ENCODE peak calls at places on chromosome 10, in five cellular contexts. L, X, S, E and B are unnamed samples.

GRCh38 chr10:133446979-133447378 is 6.8 kb upstream of the SCART1 start:
- DNase-seq in L (no peak), X (no peak), S (no peak), E (no peak), B (no peak)

GRCh38 chr10:114024876-114025609 is 18.6 kb upstream of the ADRB1 start:
- DNase-seq in L (no peak), X (no peak), S (no peak), E (no peak), B (peak)

GRCh38 chr10:70890917-70891431 is 2.6 kb upstream of the PCBD1 start:
- DNase-seq in L (peak), X (no peak), S (no peak), E (peak), B (no peak)

GRCh38 chr10:58399410-58399809 is 14.2 kb downstream of the TFAM start:
- DNase-seq in L (no peak), X (no peak), S (no peak), E (no peak), B (no peak)

GRCh38 chr10:96588601-96589419 is 2.0 kb upstream of the TM9SF3 start:
- DNase-seq in L (no peak), X (no peak), S (no peak), E (no peak), B (peak)

GRCh38 chr10:26437637-26438461 is at the start of gene APBB1IP:
- DNase-seq in L (peak), X (peak), S (peak), E (peak), B (no peak)

GRCh38 chr10:5616871-5617270 is 49.5 kb downstream of the ASB13 start:
- DNase-seq in L (no peak), X (no peak), S (no peak), E (no peak), B (no peak)

GRCh38 chr10:112812571-112812970 is 137.5 kb upstream of the TCF7L2 start:
- DNase-seq in L (no peak), X (no peak), S (no peak), E (no peak), B (no peak)

GRCh38 chr10:121681982-121682687 is 83.9 kb upstream of the FGFR2 start:
- DNase-seq in L (no peak), X (no peak), S (no peak), E (no peak), B (no peak)

GRCh38 chr10:34670101-34670500 is 145.0 kb downstream of the PARD3 start:
- DNase-seq in L (no peak), X (no peak), S (no peak), E (peak), B (no peak)

GRCh38 chr10:46298346-46299266 is 11.8 kb downstream of the ANTXRL start:
- DNase-seq in L (no peak), X (no peak), S (no peak), E (no peak), B (no peak)

GRCh38 chr10:76117949-76118348 is 686.5 kb downstream of the LRMDA start:
- DNase-seq in L (no peak), X (no peak), S (no peak), E (no peak), B (no peak)

GRCh38 chr10:107083388-107084009 is 81.0 kb downstream of the SORCS1 start:
- DNase-seq in L (no peak), X (no peak), S (no peak), E (no peak), B (no peak)

GRCh38 chr10:6460861-6461409 is 119.1 kb downstream of the PRKCQ start:
- DNase-seq in L (no peak), X (no peak), S (no peak), E (no peak), B (no peak)

GRCh38 chr10:101879456-101880189 is 36.0 kb upstream of the KCNIP2 start:
- DNase-seq in L (no peak), X (no peak), S (no peak), E (no peak), B (no peak)

GRCh38 chr10:81414038-81414437 is 461.0 kb upstream of the NRG3 start:
- DNase-seq in L (no peak), X (no peak), S (no peak), E (no peak), B (no peak)

GRCh38 chr10:13054844-13055243 is 45.1 kb upstream of the OPTN start:
- DNase-seq in L (no peak), X (no peak), S (no peak), E (no peak), B (no peak)

GRCh38 chr10:113301342-113301984 is 251.4 kb upstream of the HABP2 start:
- DNase-seq in L (no peak), X (no peak), S (no peak), E (no peak), B (no peak)

GRCh38 chr10:117477961-117478670 is 64.4 kb upstream of the EMX2 start:
- DNase-seq in L (no peak), X (no peak), S (no peak), E (no peak), B (no peak)

GRCh38 chr10:124270940-124271339 is 147.8 kb downstream of the OAT start:
- DNase-seq in L (no peak), X (no peak), S (no peak), E (no peak), B (no peak)

GRCh38 chr10:63200416-63200815 is 67.3 kb downstream of the NRBF2 start:
- DNase-seq in L (no peak), X (no peak), S (no peak), E (no peak), B (no peak)